ENCODE peak calls at places on chromosomes 1 and 21, in nine cellular contexts. T, W, N, K, E, B, Z, H and R are unnamed samples.

GRCh38 chr1:62962794-62963776 is 179.2 kb downstream of the ATG4C start:
- DNase-seq in T (peak; percentile 91), W (peak; percentile 14), N (no peak), K (peak; percentile 46), E (peak; percentile 44), B (no peak), Z (no peak), H (no peak), R (peak; percentile 38)

GRCh38 chr1:83053446-83053845 is 945.5 kb downstream of the TTLL7 start:
- DNase-seq in T (no peak), W (no peak), N (no peak), K (no peak), E (no peak), B (no peak), Z (no peak), H (no peak), R (no peak)

GRCh38 chr1:148318123-148318899 is 164.8 kb downstream of the PPIAL4G start:
- DNase-seq in T (no peak), W (no peak), N (no peak), K (no peak), E (no peak), B (peak; percentile 45), Z (peak; percentile 43), H (no peak), R (no peak)

GRCh38 chr1:182041615-182042014 is 19.9 kb downstream of the ZNF648 start:
- DNase-seq in T (no peak), W (no peak), N (no peak), K (no peak), E (peak; percentile 21), B (no peak), Z (no peak), H (no peak), R (no peak)

GRCh38 chr21:43574741-43575465 is 84.4 kb downstream of the HSF2BP start:
- DNase-seq in T (no peak), W (no peak), N (no peak), K (no peak), E (no peak), B (no peak), Z (no peak), H (no peak), R (no peak)

GRCh38 chr1:111729271-111729921 is 9.8 kb downstream of the INKA2 start:
- DNase-seq in T (no peak), W (no peak), N (no peak), K (peak; percentile 53), E (no peak), B (no peak), Z (no peak), H (no peak), R (no peak)

GRCh38 chr1:94866178-94866822 is 46.1 kb downstream of the SLC44A3 start:
- DNase-seq in T (no peak), W (no peak), N (no peak), K (no peak), E (peak; percentile 80), B (no peak), Z (no peak), H (no peak), R (peak; percentile 40)

GRCh38 chr1:197463142-197463541 is 195.1 kb downstream of the CRB1 start:
- DNase-seq in T (no peak), W (no peak), N (peak; percentile 54), K (no peak), E (no peak), B (no peak), Z (no peak), H (no peak), R (no peak)

GRCh38 chr1:199522936-199523335 is 504.6 kb upstream of the NR5A2 start:
- DNase-seq in T (no peak), W (no peak), N (no peak), K (no peak), E (peak; percentile 5), B (no peak), Z (no peak), H (no peak), R (no peak)

GRCh38 chr1:18913065-18913502 is 10.7 kb upstream of the ALDH4A1 start:
- DNase-seq in T (peak; percentile 92), W (peak; percentile 31), N (peak; percentile 35), K (peak; percentile 86), E (peak; percentile 84), B (peak; percentile 73), Z (peak; percentile 67), H (peak; percentile 29), R (peak; percentile 85)

GRCh38 chr1:15343729-15344128 is 66.0 kb upstream of the EFHD2 start:
- DNase-seq in T (no peak), W (no peak), N (no peak), K (peak; percentile 44), E (peak; percentile 50), B (no peak), Z (no peak), H (no peak), R (no peak)

GRCh38 chr1:32713081-32713480 is 10.5 kb upstream of the SYNC start:
- DNase-seq in T (peak; percentile 45), W (no peak), N (no peak), K (no peak), E (no peak), B (no peak), Z (no peak), H (no peak), R (no peak)

GRCh38 chr21:43893536-43894205 is 28.6 kb downstream of the AGPAT3 start:
- DNase-seq in T (no peak), W (no peak), N (no peak), K (peak; percentile 49), E (no peak), B (no peak), Z (no peak), H (no peak), R (no peak)